ENCODE peak calls at places on chromosomes 16 and 17, in six cellular contexts. J is kidney tubule cell; I is HuH-7; M is GM03348; L is posterior cingulate gyrus; Z is stimulated activated CD8-positive, alpha-beta memory T cell treated with anti-CD3 and anti-CD28 coated beads, Interleukin-4, amount 100 ng/mL, for 48 hours. E is an unnamed sample.

GRCh38 chr16:58684354-58685083 is at the start of gene SLC38A7:
- DNase-seq in J (peak), I (peak), M (peak), L (peak), Z (peak), E (peak)

GRCh38 chr17:37676115-37676925 is 33.1 kb upstream of the DDX52 start:
- DNase-seq in J (peak), I (peak), M (no peak), L (no peak), Z (no peak), E (no peak)

GRCh38 chr17:57589151-57590034 is 155.7 kb downstream of the CCDC182 start:
- DNase-seq in J (peak), I (no peak), M (no peak), L (no peak), Z (no peak), E (no peak)

GRCh38 chr16:50839920-50840729 is 98.2 kb downstream of the CYLD start:
- DNase-seq in J (no peak), I (no peak), M (no peak), L (no peak), Z (no peak), E (no peak)

GRCh38 chr16:56190903-56191806 is at the start of gene GNAO1:
- DNase-seq in J (peak), I (peak), M (peak), L (peak), Z (peak), E (peak)

GRCh38 chr16:49194499-49195260 is 87.0 kb downstream of the CBLN1 start:
- DNase-seq in J (no peak), I (no peak), M (no peak), L (no peak), Z (no peak), E (no peak)

GRCh38 chr17:34299918-34300600 is 14.5 kb downstream of the CCL11 start:
- DNase-seq in J (peak), I (no peak), M (peak), L (no peak), Z (no peak), E (no peak)

GRCh38 chr16:13099822-13100221 is 198.4 kb downstream of the SHISA9 start:
- DNase-seq in J (no peak), I (no peak), M (no peak), L (no peak), Z (no peak), E (no peak)

GRCh38 chr17:74601944-74602572 is 10.0 kb upstream of the CD300LD start:
- DNase-seq in J (peak), I (peak), M (peak), L (no peak), Z (peak), E (no peak)

GRCh38 chr17:29699283-29699682 is 76.6 kb upstream of the CORO6 start:
- DNase-seq in J (peak), I (no peak), M (no peak), L (no peak), Z (no peak), E (peak)

GRCh38 chr16:67177743-67178699 is 5.7 kb downstream of the MATCAP1 start:
- DNase-seq in J (peak), I (peak), M (peak), L (peak), Z (no peak), E (peak)

GRCh38 chr16:67932462-67932840 is 789 bp upstream of the CTRL start:
- DNase-seq in J (no peak), I (no peak), M (no peak), L (no peak), Z (no peak), E (no peak)